ENCODE peak calls at places on chromosomes 5 and 9, in six cellular contexts. S is HCT116, Q is sigmoid colon, T is fibroblast of lung, K is neural progenitor cell, M is cardiac muscle cell. G is an unnamed sample.

GRCh38 chr5:135242021-135242480 is 157.0 kb downstream of the MACROH2A1 start:
- DNase-seq in M (no peak), K (no peak), S (no peak), T (peak; percentile 43), Q (peak; percentile 48), G (no peak)

GRCh38 chr5:33479321-33479720 is 38.6 kb downstream of the TARS1 start:
- DNase-seq in M (no peak), Q (no peak), T (no peak), K (no peak), S (no peak), G (no peak)

GRCh38 chr5:124403281-124403680 is 343.2 kb downstream of the ZNF608 start:
- DNase-seq in S (peak; percentile 27), M (no peak), T (no peak), Q (no peak), K (no peak), G (no peak)

GRCh38 chr5:79829260-79829659 is 139.6 kb downstream of the CMYA5 start:
- DNase-seq in S (no peak), M (peak; percentile 38), K (peak; percentile 71), Q (no peak), T (no peak), G (no peak)

GRCh38 chr5:140043508-140043872 is 391 bp upstream of the NRG2 start:
- DNase-seq in S (no peak), K (peak; percentile 77), T (no peak), Q (no peak), M (peak; percentile 56), G (no peak)

GRCh38 chr5:93582677-93583524 is at the start of gene NR2F1:
- DNase-seq in M (no peak), K (peak; percentile 95), Q (peak; percentile 94), T (peak; percentile 100), S (peak; percentile 98), G (no peak)

GRCh38 chr9:130598188-130598587 is 18.8 kb downstream of the FUBP3 start:
- DNase-seq in T (no peak), Q (no peak), M (no peak), S (no peak), K (no peak), G (no peak)

GRCh38 chr9:115194216-115194615 is 76.3 kb upstream of the TNC start:
- DNase-seq in T (no peak), Q (no peak), K (no peak), S (no peak), M (no peak), G (no peak)

GRCh38 chr9:127500399-127500798 is 49.1 kb downstream of the LRSAM1 start:
- DNase-seq in M (no peak), K (no peak), Q (no peak), T (no peak), S (no peak), G (no peak)

GRCh38 chr5:98510601-98511000 is 262.9 kb upstream of the RGMB start:
- DNase-seq in S (no peak), K (no peak), T (no peak), Q (no peak), M (no peak), G (no peak)

GRCh38 chr5:98504488-98504887 is 269.0 kb upstream of the RGMB start:
- DNase-seq in T (no peak), M (no peak), K (no peak), S (no peak), Q (no peak), G (no peak)

GRCh38 chr5:98514106-98514665 is 259.3 kb upstream of the RGMB start:
- DNase-seq in K (no peak), S (no peak), Q (no peak), M (no peak), T (peak; percentile 40), G (no peak)

GRCh38 chr5:98513378-98513777 is 260.1 kb upstream of the RGMB start:
- DNase-seq in S (no peak), M (no peak), Q (no peak), T (no peak), K (peak; percentile 27), G (no peak)

DNA sequence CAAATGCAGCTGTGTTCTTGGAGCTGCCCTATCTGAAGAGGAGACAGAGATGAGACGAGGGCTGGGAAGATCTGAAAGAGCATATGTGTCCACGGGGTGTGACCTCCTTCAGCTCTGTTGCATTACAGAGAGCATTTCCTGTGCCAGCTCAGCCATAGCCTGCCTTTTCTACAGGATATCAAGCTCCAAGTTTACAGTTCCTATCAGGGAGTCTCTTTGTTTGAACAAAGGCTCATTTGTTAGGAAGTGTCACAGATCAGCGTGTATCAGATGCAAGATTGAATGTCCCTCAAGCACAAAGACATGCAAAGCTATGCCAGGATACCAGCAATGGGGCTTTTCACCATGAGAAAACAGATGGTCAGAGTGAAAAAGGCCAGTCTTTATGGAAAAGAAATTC is 263.4 kb upstream of the RGMB start:
- DNase-seq in S (no peak), K (no peak), M (no peak), T (peak; percentile 10), Q (no peak), G (no peak)
- H3K4me3 ChIP-seq in S (no peak overlapping the region), K (no peak overlapping the region), M (no peak overlapping the region), T (no peak overlapping the region), Q (no peak overlapping the region), G (no peak overlapping the region)

GRCh38 chr9:87597710-87598200 is 100.1 kb downstream of the DAPK1 start:
- DNase-seq in T (no peak), K (no peak), S (no peak), M (no peak), Q (no peak), G (no peak)

GRCh38 chr9:87594218-87594617 is 96.6 kb downstream of the DAPK1 start:
- DNase-seq in K (no peak), S (no peak), Q (no peak), T (peak; percentile 39), M (no peak), G (no peak)

GRCh38 chr9:87594662-87595061 is 97.0 kb downstream of the DAPK1 start:
- DNase-seq in Q (no peak), T (no peak), S (no peak), M (no peak), K (no peak), G (no peak)

GRCh38 chr9:87595605-87596004 is 97.9 kb downstream of the DAPK1 start:
- DNase-seq in T (no peak), K (peak; percentile 47), Q (peak; percentile 82), S (no peak), M (no peak), G (no peak)

GRCh38 chr9:87596862-87597261 is 99.2 kb downstream of the DAPK1 start:
- DNase-seq in S (no peak), Q (peak; percentile 83), M (no peak), K (no peak), T (peak; percentile 55), G (no peak)
- H3K27ac ChIP-seq in S (no peak overlapping the region), Q (peak overlapping the region; percentile 79), M (no peak overlapping the region), K (no peak overlapping the region), T (no peak overlapping the region), G (no peak overlapping the region)

DNA sequence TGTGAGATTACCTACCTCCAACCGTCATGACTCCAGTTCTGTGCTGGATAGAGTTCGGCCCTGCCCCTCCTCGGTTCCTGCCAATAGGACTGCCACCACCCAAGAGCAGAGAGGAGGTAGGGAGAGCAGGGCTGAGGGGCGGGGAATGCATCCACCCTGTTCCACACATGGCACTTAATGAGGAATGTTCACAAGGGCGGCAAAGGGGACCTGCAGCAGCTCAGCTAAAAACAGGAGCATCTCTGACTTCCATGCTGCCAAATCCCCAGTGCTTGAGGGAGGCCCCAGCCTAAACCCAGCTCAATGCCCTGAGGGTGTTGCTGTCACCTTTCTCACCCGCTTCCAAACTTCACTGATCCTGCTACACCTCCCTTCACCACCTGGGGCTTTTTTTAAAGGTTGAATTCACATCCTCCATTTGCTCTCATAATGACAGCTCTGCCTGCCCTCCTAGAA is 7.8 kb upstream of the DELE1 start:
- DNase-seq in M (peak; percentile 79), Q (no peak), T (no peak), S (peak; percentile 8), K (peak; percentile 59), G (no peak)
- H3K4me3 ChIP-seq in M (no peak overlapping the region), Q (no peak overlapping the region), T (no peak overlapping the region), S (no peak overlapping the region), K (no peak overlapping the region), G (no peak overlapping the region)

DNA sequence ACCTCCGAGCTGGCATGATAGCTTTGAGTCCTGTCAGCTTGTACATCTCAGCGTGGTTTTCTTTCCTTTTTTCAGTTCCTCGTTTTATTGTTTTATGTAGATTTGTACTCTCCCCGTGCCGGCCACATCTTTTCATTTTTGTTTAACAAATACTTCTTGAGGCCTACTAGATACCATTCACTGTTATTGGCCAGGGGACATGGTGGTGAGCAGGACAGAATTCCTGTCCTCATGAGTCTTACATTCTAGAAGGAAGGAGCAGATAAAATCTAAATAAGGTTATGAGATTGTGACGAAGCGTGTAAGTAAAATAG is 1.2 kb downstream of the UGCG start:
- DNase-seq in M (no peak), T (peak; percentile 35), S (peak; percentile 23), K (no peak), Q (no peak), G (no peak)
- H3K27ac ChIP-seq in M (peak overlapping the region; percentile 89), T (peak overlapping the region; percentile 93), S (peak overlapping the region; percentile 92), K (no peak overlapping the region), Q (peak overlapping the region; percentile 98), G (peak overlapping the region; percentile 71)

DNA sequence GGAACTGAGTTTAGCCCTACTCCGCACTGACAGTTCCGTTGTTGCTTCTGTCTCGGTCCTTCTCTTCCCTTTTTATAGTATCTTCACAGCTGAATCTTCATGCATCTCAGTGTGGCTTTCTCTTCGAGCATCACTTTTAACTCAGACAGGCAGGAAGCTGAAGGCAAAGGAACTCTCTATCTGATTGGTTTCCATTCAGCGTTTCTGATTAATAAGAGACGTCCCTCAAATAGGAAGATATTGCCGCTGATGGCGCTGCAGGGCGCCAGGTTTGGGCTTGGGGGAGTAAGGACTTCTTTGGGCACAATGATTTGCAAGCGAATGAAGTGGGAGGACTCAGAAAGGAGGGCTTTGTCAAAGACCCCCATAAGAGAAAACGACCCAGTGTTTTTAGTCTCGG is at the start of gene CDH9:
- DNase-seq in K (peak; percentile 53), S (no peak), M (no peak), Q (no peak), T (no peak), G (no peak)
- H3K4me3 ChIP-seq in K (peak within 1 kb of the TSS; percentile 48), S (no peak within 1 kb of the TSS), M (no peak within 1 kb of the TSS), Q (no peak within 1 kb of the TSS), T (no peak within 1 kb of the TSS), G (no peak within 1 kb of the TSS)

GRCh38 chr9:121975801-121976277 is 117.3 kb downstream of the TTLL11 start:
- DNase-seq in Q (no peak), K (no peak), T (peak; percentile 61), S (peak; percentile 43), M (no peak), G (no peak)
- H3K27ac ChIP-seq in Q (no peak overlapping the region), K (no peak overlapping the region), T (no peak overlapping the region), S (no peak overlapping the region), M (no peak overlapping the region), G (no peak overlapping the region)

DNA sequence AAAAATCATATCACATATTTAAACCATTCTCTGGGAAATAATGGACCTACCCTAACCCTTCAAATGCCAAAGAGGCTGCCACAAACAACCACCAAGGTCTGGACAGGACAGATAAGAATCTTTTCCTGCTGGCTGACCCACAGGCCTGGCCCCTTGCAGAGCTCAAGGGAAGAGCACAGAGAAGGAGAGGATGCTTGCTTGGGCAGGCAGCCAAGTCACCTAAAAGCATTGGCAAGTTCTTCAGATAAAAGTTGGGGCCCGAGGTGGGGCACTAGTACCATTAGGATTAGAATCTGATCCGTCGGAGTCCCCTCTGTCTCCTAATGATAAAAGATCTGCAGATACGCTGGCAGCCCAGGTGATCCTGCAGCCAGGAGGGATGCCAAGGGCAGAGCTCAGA is 176.6 kb downstream of the GABBR2 start:
- DNase-seq in K (no peak), T (no peak), S (no peak), M (no peak), Q (no peak), G (no peak)
- H3K4me3 ChIP-seq in K (no peak overlapping the region), T (no peak overlapping the region), S (no peak overlapping the region), M (no peak overlapping the region), Q (no peak overlapping the region), G (no peak overlapping the region)